ENCODE peak calls at places on chromosome 4, in nine cellular contexts. K is colonic mucosa, U is uterus, A is mesenchymal stem cell, Q is SJSA1, M is MM.1S, Y is IMR-90, P is HL-60, O is astrocyte. L is an unnamed sample.
A peak's percentile ranks its signal among the peaks of the same experiment; 100 is the strongest.

GRCh38 chr4:110808371-110808878 is 185.5 kb upstream of the PITX2 start:
- DNase-seq in K (no peak), U (no peak), A (peak; percentile 17), Q (no peak), M (no peak), Y (peak; percentile 65), P (no peak), O (peak; percentile 18), L (no peak)

GRCh38 chr4:123443401-123444297 is 47.1 kb downstream of the SPRY1 start:
- DNase-seq in K (peak; percentile 24), U (no peak), A (peak; percentile 34), Q (no peak), M (no peak), Y (peak; percentile 21), P (no peak), O (no peak), L (no peak)

GRCh38 chr4:118772149-118773081 is 63.5 kb downstream of the SEC24D start:
- DNase-seq in K (no peak), U (no peak), A (peak; percentile 57), Q (no peak), M (peak; percentile 60), Y (peak; percentile 70), P (no peak), O (peak; percentile 36), L (no peak)

GRCh38 chr4:6509587-6509986 is 37.2 kb upstream of the PPP2R2C start:
- DNase-seq in K (no peak), U (no peak), A (no peak), Q (peak; percentile 71), M (no peak), Y (no peak), P (no peak), O (no peak), L (peak; percentile 72)

GRCh38 chr4:106090826-106091225 is 195.6 kb downstream of the NPNT start:
- DNase-seq in K (no peak), U (no peak), A (no peak), Q (no peak), M (no peak), Y (no peak), P (no peak), O (no peak), L (no peak)

GRCh38 chr4:45284400-45285085 is 558.2 kb upstream of the GNPDA2 start:
- DNase-seq in K (no peak), U (no peak), A (no peak), Q (no peak), M (no peak), Y (no peak), P (no peak), O (no peak), L (no peak)

GRCh38 chr4:174402470-174403176 is 118.9 kb downstream of the CEP44 start:
- DNase-seq in K (no peak), U (no peak), A (peak; percentile 16), Q (peak; percentile 55), M (no peak), Y (no peak), P (no peak), O (no peak), L (no peak)

GRCh38 chr4:185742766-185743165 is 69.2 kb downstream of the SORBS2 start:
- DNase-seq in K (no peak), U (no peak), A (peak; percentile 34), Q (no peak), M (peak; percentile 76), Y (no peak), P (no peak), O (peak; percentile 51), L (no peak)

GRCh38 chr4:128249787-128250668 is 37.6 kb downstream of the PGRMC2 start:
- DNase-seq in K (no peak), U (no peak), A (no peak), Q (no peak), M (no peak), Y (no peak), P (no peak), O (no peak), L (no peak)

GRCh38 chr4:137601924-137602323 is 69.6 kb upstream of the PCDH18 start:
- DNase-seq in K (no peak), U (no peak), A (peak; percentile 35), Q (no peak), M (no peak), Y (peak; percentile 28), P (no peak), O (peak; percentile 15), L (no peak)

GRCh38 chr4:8148159-8148558 is 10.5 kb downstream of the ABLIM2 start:
- DNase-seq in K (no peak), U (no peak), A (no peak), Q (no peak), M (no peak), Y (no peak), P (no peak), O (no peak), L (no peak)

GRCh38 chr4:133969202-133969873 is 232.3 kb downstream of the PABPC4L start:
- DNase-seq in K (no peak), U (no peak), A (peak; percentile 50), Q (no peak), M (peak; percentile 25), Y (peak; percentile 20), P (no peak), O (peak; percentile 79), L (no peak)

GRCh38 chr4:43048570-43048969 is 156.1 kb downstream of the GRXCR1 start:
- DNase-seq in K (no peak), U (no peak), A (no peak), Q (no peak), M (no peak), Y (no peak), P (no peak), O (no peak), L (no peak)

GRCh38 chr4:108774809-108775530 is 12.1 kb upstream of the ETNPPL start:
- DNase-seq in K (no peak), U (no peak), A (no peak), Q (no peak), M (no peak), Y (no peak), P (no peak), O (no peak), L (no peak)

GRCh38 chr4:78057135-78057599 is at the start of gene FRAS1:
- DNase-seq in K (peak; percentile 47), U (peak; percentile 14), A (peak; percentile 37), Q (no peak), M (no peak), Y (no peak), P (no peak), O (peak; percentile 22), L (peak; percentile 29)

GRCh38 chr4:48698029-48698901 is 81.8 kb downstream of the FRYL start:
- DNase-seq in K (peak; percentile 86), U (peak; percentile 36), A (peak; percentile 89), Q (peak; percentile 70), M (no peak), Y (peak; percentile 85), P (peak; percentile 5), O (peak; percentile 85), L (no peak)

GRCh38 chr4:98558366-98558765 is 100.0 kb downstream of the TSPAN5 start:
- DNase-seq in K (no peak), U (no peak), A (no peak), Q (no peak), M (no peak), Y (no peak), P (no peak), O (no peak), L (no peak)

GRCh38 chr4:98556451-98556850 is 102.0 kb downstream of the TSPAN5 start:
- DNase-seq in K (no peak), U (no peak), A (no peak), Q (no peak), M (no peak), Y (no peak), P (no peak), O (no peak), L (no peak)

GRCh38 chr4:98557497-98557896 is 100.9 kb downstream of the TSPAN5 start:
- DNase-seq in K (no peak), U (no peak), A (peak; percentile 50), Q (peak; percentile 52), M (no peak), Y (peak; percentile 75), P (no peak), O (peak; percentile 68), L (no peak)

GRCh38 chr4:98555798-98556445 is 102.5 kb downstream of the TSPAN5 start:
- DNase-seq in K (no peak), U (no peak), A (no peak), Q (no peak), M (no peak), Y (peak; percentile 49), P (no peak), O (peak; percentile 36), L (no peak)

DNA sequence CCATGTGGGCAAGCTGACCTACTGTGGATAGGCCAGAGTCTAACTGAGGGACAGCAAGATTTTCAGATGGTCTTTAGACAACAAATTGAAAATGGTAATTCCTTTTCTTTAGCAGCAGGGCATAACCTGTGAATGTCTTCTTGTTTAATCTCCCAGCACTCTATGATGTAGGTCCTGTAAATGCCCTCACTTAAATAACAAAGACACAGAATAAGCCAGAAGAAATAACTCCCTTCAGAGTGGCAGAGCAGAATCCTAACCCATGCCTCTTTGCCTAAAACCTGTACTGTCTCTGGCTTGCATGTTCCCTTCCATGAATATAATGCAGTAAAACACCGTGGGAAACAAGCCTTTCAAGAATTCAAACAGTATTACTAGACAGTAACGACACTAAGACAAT is 99.6 kb downstream of the TSPAN5 start:
- DNase-seq in K (no peak), U (no peak), A (no peak), Q (no peak), M (no peak), Y (no peak), P (no peak), O (no peak), L (no peak)
- H3K27ac ChIP-seq in K (no peak overlapping the region), U (peak overlapping the region; percentile 16), A (no peak overlapping the region), Q (no peak overlapping the region), M (no peak overlapping the region), Y (no peak overlapping the region), P (no peak overlapping the region), O (no peak overlapping the region), L (peak overlapping the region; percentile 41)

GRCh38 chr4:145279122-145279960 is 99.0 kb upstream of the OTUD4 start:
- DNase-seq in K (no peak), U (no peak), A (peak; percentile 88), Q (peak; percentile 47), M (no peak), Y (peak; percentile 81), P (no peak), O (peak; percentile 96), L (peak; percentile 14)
- H3K27ac ChIP-seq in K (no peak overlapping the region), U (peak overlapping the region; percentile 5), A (peak overlapping the region; percentile 91), Q (peak overlapping the region; percentile 91), M (no peak overlapping the region), Y (peak overlapping the region; percentile 75), P (no peak overlapping the region), O (peak overlapping the region; percentile 97), L (peak overlapping the region; percentile 50)

GRCh38 chr4:720111-720860 is 14.7 kb downstream of the PCGF3 start:
- DNase-seq in K (no peak), U (no peak), A (no peak), Q (no peak), M (no peak), Y (no peak), P (no peak), O (no peak), L (no peak)
- H3K27ac ChIP-seq in K (no peak overlapping the region), U (peak overlapping the region; percentile 65), A (no peak overlapping the region), Q (no peak overlapping the region), M (no peak overlapping the region), Y (no peak overlapping the region), P (no peak overlapping the region), O (no peak overlapping the region), L (no peak overlapping the region)

DNA sequence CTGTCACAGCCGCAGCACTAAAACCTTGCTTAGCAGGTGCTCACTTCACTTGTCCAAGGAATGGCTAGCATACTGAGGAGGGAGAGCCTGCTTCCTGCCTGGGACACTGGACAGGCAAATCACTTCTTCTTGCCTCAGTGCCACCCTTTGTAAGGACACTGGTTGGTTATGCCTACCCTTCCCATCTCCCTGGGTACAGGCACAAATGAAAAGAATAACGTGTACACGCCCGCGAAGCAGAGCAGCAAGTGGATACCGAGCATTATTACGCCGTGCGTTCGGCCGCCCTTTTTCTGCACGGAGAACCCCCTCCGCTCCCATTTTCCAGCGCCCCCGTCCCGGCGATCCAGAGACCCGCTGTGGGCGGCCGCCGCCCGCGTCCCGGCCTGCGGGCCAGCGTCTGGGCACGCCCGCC is 338 bp upstream of the KLHL2 start:
- DNase-seq in K (peak; percentile 29), U (no peak), A (no peak), Q (no peak), M (no peak), Y (peak; percentile 31), P (no peak), O (peak; percentile 32), L (no peak)
- H3K27ac ChIP-seq in K (peak overlapping the region; percentile 49), U (peak overlapping the region; percentile 87), A (no peak overlapping the region), Q (no peak overlapping the region), M (peak overlapping the region; percentile 1), Y (peak overlapping the region; percentile 3), P (peak overlapping the region; percentile 64), O (no peak overlapping the region), L (peak overlapping the region; percentile 84)

L was measured in caudate nucleus.